ENCODE peak calls at places on chromosomes 2 and 18, in four cellular contexts. L is endodermal cell, K is GM12864, U is fibroblast of villous mesenchyme. P is an unnamed sample.

GRCh38 chr2:64142817-64143153 is 1.4 kb downstream of the PELI1 start:
- DNase-seq in L (no peak), K (no peak), U (no peak), P (no peak)

GRCh38 chr18:11095211-11095610 is 54.2 kb downstream of the PIEZO2 start:
- DNase-seq in L (no peak), K (no peak), U (no peak), P (no peak)

GRCh38 chr2:181357979-181358378 is 99.2 kb upstream of the ITGA4 start:
- DNase-seq in L (no peak), K (no peak), U (no peak), P (peak)

GRCh38 chr2:187084524-187084923 is 235.6 kb upstream of the ZSWIM2 start:
- DNase-seq in L (no peak), K (no peak), U (no peak), P (no peak)

GRCh38 chr18:9683418-9684396 is 24.4 kb upstream of the RAB31 start:
- DNase-seq in L (peak), K (no peak), U (peak), P (no peak)

GRCh38 chr2:20625920-20626697 is 24.8 kb downstream of the HS1BP3 start:
- DNase-seq in L (peak), K (no peak), U (no peak), P (no peak)

GRCh38 chr2:63882395-63883130 is 40.9 kb downstream of the UGP2 start:
- DNase-seq in L (no peak), K (no peak), U (no peak), P (no peak)

GRCh38 chr18:32324173-32324572 is 134.3 kb downstream of the MEP1B start:
- DNase-seq in L (no peak), K (no peak), U (peak), P (no peak)

GRCh38 chr2:11556101-11556806 is 22.4 kb downstream of the GREB1 start:
- DNase-seq in L (peak), K (no peak), U (no peak), P (no peak)

GRCh38 chr2:100178085-100178788 is 35.8 kb upstream of the AFF3 start:
- DNase-seq in L (peak), K (peak), U (peak), P (peak)

GRCh38 chr18:7388752-7389151 is 157.9 kb downstream of the LRRC30 start:
- DNase-seq in L (no peak), K (no peak), U (no peak), P (no peak)

GRCh38 chr2:176123483-176123843 is 944 bp downstream of the HOXD9 start:
- DNase-seq in L (no peak), K (no peak), U (peak), P (no peak)

GRCh38 chr18:60755134-60755533 is 382.6 kb upstream of the MC4R start:
- DNase-seq in L (no peak), K (no peak), U (no peak), P (no peak)

GRCh38 chr2:40431600-40431955 is 20.3 kb downstream of the SLC8A1 start:
- DNase-seq in L (no peak), K (no peak), U (peak), P (no peak)

GRCh38 chr2:102251042-102251848 is 60.1 kb upstream of the IL1RL1 start:
- DNase-seq in L (peak), K (no peak), U (no peak), P (peak)
- H3K4me3 ChIP-seq in L (no peak), K (no peak), U (peak), P (no peak)

DNA sequence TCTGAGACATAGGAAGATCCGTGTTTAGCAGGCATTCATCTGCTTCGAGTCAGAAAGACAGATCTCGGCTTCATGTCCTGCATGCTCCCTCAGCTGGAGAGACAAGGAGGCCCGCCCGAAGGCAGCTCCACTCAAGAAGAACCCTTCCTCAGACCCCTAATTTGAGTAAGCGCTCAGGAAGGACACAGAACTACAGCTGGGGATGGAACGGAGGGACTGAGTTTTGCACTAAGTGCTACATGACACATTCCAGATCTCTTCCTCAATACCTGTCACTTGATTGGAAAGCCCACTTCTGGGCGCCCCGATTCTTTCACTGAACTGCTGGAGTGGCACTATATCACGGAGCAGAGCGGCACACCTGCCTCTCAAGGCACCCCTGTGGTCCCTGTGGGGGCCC is 185.6 kb upstream of the PXDN start:
- DNase-seq in L (no peak), K (no peak), U (no peak), P (no peak)
- TF ChIP-seq CTCF in L (no peak), K (no peak), U (no peak), P (no peak)

GRCh38 chr2:219572237-219573001 is at the start of gene INHA:
- DNase-seq in L (peak), K (no peak), U (no peak), P (no peak)
- H3K4me3 ChIP-seq in L (peak), K (no peak), U (peak), P (no peak)

GRCh38 chr2:74261204-74261864 is 62.9 kb downstream of the MTHFD2 start:
- DNase-seq in L (peak), K (no peak), U (peak), P (no peak)
- TF ChIP-seq CTCF in L (peak), K (no peak), U (peak), P (no peak)

DNA sequence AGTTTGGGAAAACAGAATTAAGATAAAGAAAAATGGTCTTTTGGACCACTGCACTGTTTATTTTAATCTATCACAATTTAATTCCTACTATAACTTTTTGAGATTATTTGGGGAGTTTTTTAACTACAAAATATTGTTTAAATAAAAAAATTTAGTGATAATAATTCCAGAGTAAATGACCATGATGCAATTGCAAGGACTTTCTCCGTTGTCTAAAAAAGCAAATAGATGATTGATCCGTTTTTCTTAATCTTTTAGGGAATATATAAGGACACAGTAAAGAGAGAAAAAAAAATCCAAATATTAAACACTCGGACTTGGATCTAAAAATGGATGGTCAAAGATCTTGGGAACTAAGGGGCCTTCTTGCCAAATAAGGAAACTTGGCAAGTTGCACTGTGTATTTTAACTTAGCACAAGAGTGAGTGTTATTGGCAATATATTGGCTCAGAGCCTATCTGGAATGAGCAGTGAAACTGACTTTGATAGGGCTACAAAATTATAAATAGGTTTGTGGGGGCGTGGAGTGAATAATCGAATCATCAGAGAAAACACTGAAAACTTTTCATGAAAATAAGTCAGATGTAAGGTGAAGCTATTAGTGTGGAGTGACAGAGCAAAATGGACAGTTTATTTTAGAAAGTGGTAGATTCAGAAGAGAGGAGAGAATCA is 2.0 kb downstream of the MAP3K20 start:
- DNase-seq in L (no peak), K (no peak), U (peak), P (no peak)
- H3K4me3 ChIP-seq in L (peak), K (no peak), U (peak), P (no peak)

GRCh38 chr2:17752281-17752680 is 1.3 kb downstream of the SMC6 start:
- DNase-seq in L (no peak), K (no peak), U (no peak), P (peak)

GRCh38 chr2:17754773-17755425 is 961 bp downstream of the GEN1 start:
- DNase-seq in L (no peak), K (no peak), U (peak), P (peak)

GRCh38 chr2:17753803-17754663 is at the start of the genes GEN1 and SMC6:
- DNase-seq in L (peak), K (peak), U (peak), P (peak)

GRCh38 chr2:17749753-17750438 is 3.7 kb downstream of the SMC6 start:
- DNase-seq in L (no peak), K (no peak), U (no peak), P (peak)

GRCh38 chr2:17752892-17753802 is 463 bp downstream of the SMC6 start:
- DNase-seq in L (peak), K (peak), U (peak), P (peak)
- TF ChIP-seq CTCF in L (no peak), K (no peak), U (no peak), P (no peak)

GRCh38 chr2:136025057-136025973 is 39.9 kb upstream of the DARS1 start:
- DNase-seq in L (peak), K (no peak), U (peak), P (peak)
- H3K4me3 ChIP-seq in L (peak), K (no peak), U (no peak), P (no peak)

DNA sequence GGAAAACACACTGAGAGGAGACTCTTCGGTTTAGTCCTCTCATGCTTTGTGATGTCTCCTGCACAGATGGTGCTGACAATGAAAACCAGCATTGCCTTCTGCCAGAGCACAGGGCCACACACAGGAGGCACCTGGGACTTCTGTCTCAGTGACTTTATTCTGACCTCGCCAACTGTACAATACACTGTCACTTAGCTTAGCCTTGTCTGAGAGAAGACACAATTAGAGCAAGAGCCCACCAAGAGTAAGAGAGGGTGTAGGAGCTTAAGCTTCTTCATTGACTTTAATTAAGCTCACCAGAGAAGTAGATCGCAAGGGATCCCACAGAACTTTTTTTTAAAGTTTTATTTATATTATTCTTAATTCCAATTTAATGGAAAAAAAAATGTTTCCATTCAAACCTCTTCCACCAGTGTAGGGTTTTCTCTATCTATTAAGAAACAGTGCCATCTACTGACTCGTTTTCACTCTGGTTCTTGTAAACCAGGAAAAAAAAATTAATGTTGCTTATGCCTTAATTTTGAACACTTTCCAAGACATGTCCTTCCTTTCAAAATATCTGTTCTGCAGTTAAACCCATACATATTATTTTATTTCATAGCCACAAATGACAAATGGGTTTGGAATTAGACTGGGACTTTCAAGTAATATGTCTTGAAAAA is 42.4 kb upstream of the DDX18 start:
- DNase-seq in L (no peak), K (no peak), U (peak), P (peak)
- TF ChIP-seq CTCF in L (peak), K (peak), U (peak), P (peak)

GRCh38 chr2:85648619-85649018 is 19.4 kb downstream of the SFTPB start:
- DNase-seq in L (peak), K (no peak), U (peak), P (peak)
- H3K4me3 ChIP-seq in L (no peak), K (no peak), U (no peak), P (no peak)

GRCh38 chr18:3447035-3447894 is 2.7 kb upstream of the TGIF1 start:
- DNase-seq in L (no peak), K (no peak), U (peak), P (no peak)

GRCh38 chr18:3448845-3449701 is 899 bp upstream of the TGIF1 start:
- DNase-seq in L (peak), K (peak), U (peak), P (peak)

GRCh38 chr18:3450358-3451107 is 561 bp downstream of the TGIF1 start:
- DNase-seq in L (no peak), K (no peak), U (peak), P (peak)

GRCh38 chr18:3449702-3450357 is at the start of gene TGIF1:
- DNase-seq in L (peak), K (no peak), U (peak), P (no peak)

GRCh38 chr18:3447895-3448844 is 1.8 kb upstream of the TGIF1 start:
- DNase-seq in L (peak), K (no peak), U (peak), P (peak)
- TF ChIP-seq CTCF in L (no peak), K (peak), U (no peak), P (no peak)